ENCODE peak calls at places on chromosomes 1 and 21, in seven cellular contexts. I is fibroblast of the aortic adventitia, P is dorsolateral prefrontal cortex, L is endothelial cell of umbilical vein, T is endodermal cell, E is progenitor cell of endocrine pancreas, Q is ovary. K is an unnamed sample.

GRCh38 chr1:21621761-21622436 is 47.3 kb downstream of the RAP1GAP start:
- DNase-seq in I (no peak), L (no peak), Q (no peak), E (no peak), P (no peak), T (no peak), K (no peak)

GRCh38 chr1:24381256-24381655 is 32.3 kb downstream of the STPG1 start:
- DNase-seq in I (no peak), P (no peak), E (no peak), L (no peak), T (peak; percentile 16), Q (no peak), K (no peak)

GRCh38 chr21:34825101-34825500 is 156.3 kb downstream of the CLIC6 start:
- DNase-seq in P (no peak), T (no peak), Q (no peak), L (no peak), E (no peak), I (no peak), K (no peak)

GRCh38 chr1:31707711-31708110 is 3.9 kb upstream of the COL16A1 start:
- DNase-seq in L (peak; percentile 68), P (no peak), E (no peak), Q (no peak), T (peak; percentile 61), I (peak; percentile 82), K (no peak)

GRCh38 chr21:28126521-28127317 is 866.0 kb downstream of the LTN1 start:
- DNase-seq in L (no peak), Q (no peak), P (no peak), T (no peak), I (peak; percentile 77), E (no peak), K (no peak)

GRCh38 chr1:208731976-208732821 is 488.0 kb upstream of the PLXNA2 start:
- DNase-seq in E (no peak), T (peak; percentile 53), P (no peak), L (peak; percentile 40), I (peak; percentile 2), Q (no peak), K (no peak)

GRCh38 chr1:89781494-89782126 is 39.2 kb upstream of the LRRC8D start:
- DNase-seq in T (no peak), Q (no peak), E (no peak), P (no peak), L (no peak), I (no peak), K (no peak)

GRCh38 chr1:166925791-166926483 is 49.4 kb downstream of the ILDR2 start:
- DNase-seq in Q (no peak), P (no peak), L (no peak), T (no peak), I (peak; percentile 47), E (no peak), K (no peak)

GRCh38 chr1:67716800-67717199 is 31.8 kb downstream of the GADD45A start:
- DNase-seq in E (no peak), I (peak; percentile 66), Q (no peak), P (no peak), T (no peak), L (no peak), K (no peak)

GRCh38 chr1:72282271-72282656 is at the start of gene NEGR1:
- DNase-seq in P (peak; percentile 67), Q (peak; percentile 55), T (peak; percentile 72), L (peak; percentile 70), I (peak; percentile 78), E (peak; percentile 18), K (no peak)

GRCh38 chr21:44455524-44456206 is 355 bp downstream of the LRRC3 start:
- DNase-seq in Q (peak; percentile 27), I (peak; percentile 17), T (peak; percentile 78), E (no peak), P (no peak), L (peak; percentile 27), K (peak; percentile 39)

GRCh38 chr1:189211742-189212141 is 1265.9 kb downstream of the BRINP3 start:
- DNase-seq in E (no peak), I (no peak), Q (no peak), L (no peak), P (no peak), T (no peak), K (no peak)

GRCh38 chr1:7860130-7860529 is 7.3 kb upstream of the UTS2 start:
- DNase-seq in T (no peak), Q (no peak), L (no peak), E (no peak), I (no peak), P (no peak), K (no peak)

GRCh38 chr1:244076740-244077139 is 25.7 kb downstream of the ZBTB18 start:
- DNase-seq in E (no peak), T (peak; percentile 23), Q (no peak), L (no peak), P (no peak), I (no peak), K (no peak)

GRCh38 chr1:150973826-150974579 is 632 bp downstream of the CERS2 start:
- DNase-seq in I (no peak), P (no peak), E (no peak), Q (peak; percentile 48), L (peak; percentile 47), T (peak; percentile 76), K (no peak)

DNA sequence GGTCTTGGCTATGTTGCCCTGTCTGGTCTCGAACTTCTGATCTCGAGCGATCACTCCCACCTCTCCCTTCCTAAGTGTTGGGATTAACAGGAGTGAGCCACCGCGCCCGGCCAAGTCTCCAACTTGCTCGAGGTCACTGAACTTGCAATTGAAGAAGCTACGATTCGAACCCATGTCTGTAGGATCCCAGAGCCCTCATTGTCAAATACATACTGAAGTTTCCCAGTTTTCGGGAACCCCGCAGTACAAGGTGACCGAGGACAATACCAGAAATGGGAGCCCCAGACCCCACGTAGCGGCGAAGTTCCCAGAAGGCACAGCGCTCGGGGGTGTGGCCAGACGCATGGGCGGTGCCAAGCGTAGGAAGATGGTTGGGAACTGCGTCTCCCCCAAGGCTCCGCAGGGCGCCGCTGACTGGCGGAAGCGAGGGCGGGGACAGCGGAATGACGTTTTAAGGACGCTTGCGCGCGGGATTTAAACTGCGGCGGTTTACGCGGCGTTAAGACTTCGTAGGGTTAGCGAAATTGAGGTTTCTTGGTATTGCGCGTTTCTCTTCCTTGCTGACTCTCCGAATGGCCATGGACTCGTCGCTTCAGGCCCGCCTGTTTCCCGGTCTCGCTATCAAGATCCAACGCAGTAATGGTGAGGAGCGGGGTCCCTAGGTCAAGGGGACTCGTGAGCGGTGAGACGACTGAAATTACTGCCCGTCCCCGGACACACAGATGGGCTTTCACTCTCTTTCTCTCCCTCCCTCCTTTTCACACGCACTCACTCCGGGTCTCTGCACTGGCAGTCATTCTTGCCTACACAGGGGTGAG is at the start of gene KIF2C:
- DNase-seq in E (peak; percentile 88), I (peak; percentile 97), T (peak; percentile 98), P (peak; percentile 96), Q (peak; percentile 96), L (peak; percentile 98), K (peak; percentile 88)
- TF ChIP-seq CTCF in E (no peak), I (no peak), T (no peak), P (peak; percentile 53), Q (peak; percentile 14), L (no peak), K (no peak)

DNA sequence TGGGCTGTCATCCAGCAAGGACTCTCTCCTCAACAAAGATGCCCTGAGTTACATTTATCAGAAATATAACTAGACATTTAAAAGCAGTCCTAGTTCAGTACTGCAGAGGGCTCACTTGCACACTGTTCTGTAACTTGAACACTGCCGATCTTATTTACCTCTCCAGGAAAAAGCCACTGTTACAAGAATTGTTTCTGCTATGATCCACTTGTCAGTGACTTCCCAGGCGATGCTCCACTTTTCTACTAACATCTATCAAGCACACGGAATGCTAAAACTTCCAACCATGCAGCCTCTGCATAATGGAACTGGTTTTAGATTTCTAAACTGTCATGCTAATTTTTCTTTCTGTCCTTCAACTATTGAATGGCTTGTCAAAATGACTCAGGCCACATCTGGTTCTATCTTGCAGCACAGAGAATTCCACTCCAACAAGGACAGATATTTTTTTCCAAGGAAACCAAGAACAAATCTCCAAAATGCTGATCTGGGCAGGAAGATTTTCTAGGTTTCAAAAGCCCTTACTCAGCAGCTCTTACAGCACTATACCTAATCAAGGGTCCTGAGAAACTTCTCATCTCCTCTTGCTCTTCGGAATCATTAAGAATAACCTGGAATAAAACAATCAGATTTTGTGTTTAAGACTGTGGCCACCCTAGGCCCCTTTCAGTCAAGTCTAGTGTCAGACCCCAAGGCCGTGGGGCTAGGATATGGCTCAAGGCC is 9.9 kb downstream of the SEC16B start:
- DNase-seq in T (no peak), E (no peak), P (no peak), L (peak; percentile 26), I (peak; percentile 52), Q (no peak), K (no peak)
- TF ChIP-seq CTCF in T (no peak), E (peak; percentile 42), P (peak; percentile 53), L (peak; percentile 12), I (peak; percentile 45), Q (no peak), K (peak; percentile 40)

DNA sequence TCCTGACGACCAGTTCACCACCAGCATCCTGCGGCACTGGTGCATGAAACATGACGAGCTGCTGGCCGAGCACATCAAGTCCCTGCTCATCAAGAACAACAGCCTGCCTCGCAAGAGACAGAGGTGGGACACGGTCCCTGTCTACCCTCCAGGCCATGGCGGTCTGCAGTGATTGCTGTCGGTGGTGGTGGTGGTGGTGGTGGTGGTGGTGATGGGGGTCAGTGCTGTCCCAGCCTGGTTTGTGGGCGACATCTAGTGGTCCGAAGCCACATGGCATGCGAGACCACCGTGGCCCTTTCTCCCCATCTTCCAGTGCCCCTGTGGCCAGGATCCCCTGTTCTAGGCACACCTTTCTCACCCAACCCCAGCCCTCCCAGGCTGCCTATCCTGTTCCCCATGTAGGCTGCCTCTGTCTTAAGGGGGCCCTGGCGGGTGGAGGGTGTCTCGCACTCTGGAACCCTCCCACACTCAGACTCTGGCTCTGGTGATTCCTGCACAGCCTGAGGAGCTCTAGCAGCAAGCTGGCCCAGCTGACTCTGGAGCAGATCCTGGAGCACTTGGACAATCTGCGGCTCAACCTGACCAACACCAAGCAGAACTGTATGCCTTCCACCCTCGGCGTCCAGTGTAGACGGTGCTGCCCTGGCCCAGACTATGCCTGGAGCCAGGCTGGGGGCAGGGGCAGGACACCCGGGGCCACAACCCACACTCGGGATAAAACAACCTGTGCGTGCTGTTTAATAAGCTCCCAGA is 3.2 kb upstream of the SLC27A3 start:
- DNase-seq in Q (peak; percentile 52), I (no peak), P (no peak), L (peak; percentile 41), T (peak; percentile 89), E (peak; percentile 58), K (no peak)
- TF ChIP-seq CTCF in Q (peak; percentile 67), I (peak; percentile 53), P (no peak), L (peak; percentile 54), T (peak; percentile 76), E (peak; percentile 61), K (peak; percentile 50)

DNA sequence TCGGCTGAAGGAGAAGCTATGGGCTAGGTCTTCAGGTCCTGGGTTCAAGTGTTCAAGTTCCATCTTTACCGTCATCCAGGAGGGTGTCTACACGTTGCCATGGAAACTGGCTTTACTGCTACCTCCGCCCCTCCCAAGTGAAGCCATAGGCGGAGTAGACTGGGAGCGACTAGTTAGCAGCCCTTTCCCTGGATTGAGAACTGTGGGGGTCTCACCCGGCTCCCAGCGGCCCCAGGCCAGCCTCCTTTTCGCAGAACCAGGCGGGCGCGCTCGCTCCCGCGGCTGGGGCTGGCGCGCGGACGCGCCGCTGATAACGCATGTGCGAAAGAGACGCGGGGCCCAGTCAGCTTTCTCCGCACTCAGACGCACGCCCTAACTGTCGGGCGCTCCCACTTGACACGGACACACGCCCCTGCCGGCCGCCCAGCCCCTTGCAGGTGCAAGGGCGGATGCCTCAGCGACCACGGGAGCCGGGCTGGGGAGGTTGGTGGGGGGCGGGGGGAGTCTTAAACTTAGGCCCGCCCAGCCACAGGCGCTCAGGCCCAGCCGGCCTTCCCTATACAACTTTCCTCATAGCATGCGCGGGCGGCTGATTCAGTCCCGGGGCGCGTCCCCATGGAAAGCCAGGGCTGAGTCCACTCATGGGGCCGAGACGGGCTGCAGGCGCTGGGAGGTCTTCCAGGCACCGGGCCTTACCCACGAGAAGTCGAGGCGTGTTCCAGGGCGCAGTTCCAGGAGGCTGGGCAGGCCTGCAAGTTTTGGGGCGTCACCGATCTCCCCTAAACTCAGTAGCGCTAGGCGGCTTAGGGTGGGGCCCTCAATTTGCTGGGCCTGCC is 7.4 kb downstream of the EFNA4 start:
- DNase-seq in E (peak; percentile 82), I (peak; percentile 59), P (peak; percentile 72), T (peak; percentile 96), Q (peak; percentile 75), L (peak; percentile 71), K (peak; percentile 74)
- TF ChIP-seq CTCF in E (peak; percentile 72), I (peak; percentile 40), P (peak; percentile 26), T (peak; percentile 80), Q (peak; percentile 63), L (peak; percentile 17), K (peak; percentile 8)

K was measured in D721Med.